ENCODE peak calls at places on chromosomes 6 and 20, in five cellular contexts. One of them, this sample, is unnamed.
A peak's percentile ranks its signal among the peaks of the same experiment; 100 is the strongest.

GRCh38 chr20:62893700-62894099 is 32.1 kb upstream of the TCFL5 start:
- DNase-seq in choroid plexus epithelial cell: no peak
- DNase-seq in CD14-positive monocyte: no peak
- DNase-seq in nephron progenitor cell: no peak
- DNase-seq in cardiac fibroblast: no peak
- DNase-seq in this sample: no peak

GRCh38 chr20:63163596-63164560 is 52.1 kb downstream of the YTHDF1 start:
- DNase-seq in choroid plexus epithelial cell: no peak
- DNase-seq in CD14-positive monocyte: no peak
- DNase-seq in nephron progenitor cell: no peak
- DNase-seq in cardiac fibroblast: no peak
- DNase-seq in this sample: no peak

GRCh38 chr6:79369026-79369425 is 134.5 kb upstream of the HMGN3 start:
- DNase-seq in choroid plexus epithelial cell: no peak
- DNase-seq in CD14-positive monocyte: no peak
- DNase-seq in nephron progenitor cell: no peak
- DNase-seq in cardiac fibroblast: no peak
- DNase-seq in this sample: no peak

GRCh38 chr6:106967936-106968555 is 6.5 kb downstream of the CD24 start:
- DNase-seq in choroid plexus epithelial cell: no peak
- DNase-seq in CD14-positive monocyte: no peak
- DNase-seq in nephron progenitor cell: no peak
- DNase-seq in cardiac fibroblast: no peak
- DNase-seq in this sample: no peak

GRCh38 chr6:134420638-134421181 is 102.8 kb upstream of the SGK1 start:
- DNase-seq in choroid plexus epithelial cell: peak; percentile 62
- DNase-seq in CD14-positive monocyte: peak; percentile 59
- DNase-seq in nephron progenitor cell: no peak
- DNase-seq in cardiac fibroblast: peak; percentile 86
- DNase-seq in this sample: no peak

GRCh38 chr6:47362857-47363461 is 53.3 kb upstream of the TNFRSF21 start:
- DNase-seq in choroid plexus epithelial cell: no peak
- DNase-seq in CD14-positive monocyte: no peak
- DNase-seq in nephron progenitor cell: no peak
- DNase-seq in cardiac fibroblast: no peak
- DNase-seq in this sample: no peak

GRCh38 chr20:5268449-5268848 is 48.3 kb downstream of the PROKR2 start:
- DNase-seq in choroid plexus epithelial cell: no peak
- DNase-seq in CD14-positive monocyte: no peak
- DNase-seq in nephron progenitor cell: no peak
- DNase-seq in cardiac fibroblast: no peak
- DNase-seq in this sample: no peak

GRCh38 chr6:104396077-104396476 is 463.6 kb downstream of the HACE1 start:
- DNase-seq in choroid plexus epithelial cell: no peak
- DNase-seq in CD14-positive monocyte: no peak
- DNase-seq in nephron progenitor cell: no peak
- DNase-seq in cardiac fibroblast: no peak
- DNase-seq in this sample: no peak

GRCh38 chr20:57439432-57439831 is 48.2 kb downstream of the RBM38 start:
- DNase-seq in choroid plexus epithelial cell: no peak
- DNase-seq in CD14-positive monocyte: no peak
- DNase-seq in nephron progenitor cell: peak; percentile 46
- DNase-seq in cardiac fibroblast: no peak
- DNase-seq in this sample: no peak

GRCh38 chr20:62156592-62157386 is 13.2 kb downstream of the SS18L1 start:
- DNase-seq in choroid plexus epithelial cell: peak; percentile 51
- DNase-seq in CD14-positive monocyte: peak; percentile 72
- DNase-seq in nephron progenitor cell: peak; percentile 85
- DNase-seq in cardiac fibroblast: peak; percentile 44
- DNase-seq in this sample: peak; percentile 86

GRCh38 chr6:117960906-117961700 is 54.0 kb downstream of the SLC35F1 start:
- DNase-seq in choroid plexus epithelial cell: no peak
- DNase-seq in CD14-positive monocyte: no peak
- DNase-seq in nephron progenitor cell: no peak
- DNase-seq in cardiac fibroblast: no peak
- DNase-seq in this sample: no peak

GRCh38 chr20:32021091-32021490 is 10.9 kb downstream of the CCM2L start:
- DNase-seq in choroid plexus epithelial cell: no peak
- DNase-seq in CD14-positive monocyte: no peak
- DNase-seq in nephron progenitor cell: no peak
- DNase-seq in cardiac fibroblast: no peak
- DNase-seq in this sample: no peak

GRCh38 chr6:31158863-31159855 is 770 bp downstream of the TCF19 start:
- DNase-seq in choroid plexus epithelial cell: no peak
- DNase-seq in CD14-positive monocyte: no peak
- DNase-seq in nephron progenitor cell: peak; percentile 37
- DNase-seq in cardiac fibroblast: peak; percentile 36
- DNase-seq in this sample: no peak

GRCh38 chr20:43844778-43845614 is 69.7 kb upstream of the TOX2 start:
- DNase-seq in choroid plexus epithelial cell: peak; percentile 86
- DNase-seq in CD14-positive monocyte: no peak
- DNase-seq in nephron progenitor cell: no peak
- DNase-seq in cardiac fibroblast: peak; percentile 95
- DNase-seq in this sample: no peak

GRCh38 chr6:129765008-129765407 is 55.0 kb upstream of the ARHGAP18 start:
- DNase-seq in choroid plexus epithelial cell: no peak
- DNase-seq in CD14-positive monocyte: no peak
- DNase-seq in nephron progenitor cell: no peak
- DNase-seq in cardiac fibroblast: no peak
- DNase-seq in this sample: no peak

GRCh38 chr6:33029297-33030184 is 20.1 kb upstream of the HLA-DOA start:
- DNase-seq in choroid plexus epithelial cell: peak; percentile 49
- DNase-seq in CD14-positive monocyte: peak; percentile 88
- DNase-seq in nephron progenitor cell: no peak
- DNase-seq in cardiac fibroblast: no peak
- DNase-seq in this sample: no peak

GRCh38 chr6:161434921-161435411 is 161.1 kb upstream of the AGPAT4 start:
- DNase-seq in choroid plexus epithelial cell: peak; percentile 99
- DNase-seq in CD14-positive monocyte: no peak
- DNase-seq in nephron progenitor cell: no peak
- DNase-seq in cardiac fibroblast: peak; percentile 97
- DNase-seq in this sample: no peak

GRCh38 chr6:145895802-145896201 is 68.4 kb downstream of the SHPRH start:
- DNase-seq in choroid plexus epithelial cell: peak; percentile 56
- DNase-seq in CD14-positive monocyte: no peak
- DNase-seq in nephron progenitor cell: no peak
- DNase-seq in cardiac fibroblast: peak; percentile 48
- DNase-seq in this sample: no peak

GRCh38 chr20:46619445-46619844 is 31.8 kb downstream of the SLC13A3 start:
- DNase-seq in choroid plexus epithelial cell: peak; percentile 22
- DNase-seq in CD14-positive monocyte: no peak
- DNase-seq in nephron progenitor cell: no peak
- DNase-seq in cardiac fibroblast: no peak
- DNase-seq in this sample: no peak

GRCh38 chr6:16508959-16509358 is 252.3 kb downstream of the ATXN1 start:
- DNase-seq in choroid plexus epithelial cell: no peak
- DNase-seq in CD14-positive monocyte: no peak
- DNase-seq in nephron progenitor cell: no peak
- DNase-seq in cardiac fibroblast: no peak
- DNase-seq in this sample: no peak

GRCh38 chr20:47727170-47727880 is 58.0 kb downstream of the SULF2 start:
- DNase-seq in choroid plexus epithelial cell: no peak
- DNase-seq in CD14-positive monocyte: peak; percentile 99
- DNase-seq in nephron progenitor cell: no peak
- DNase-seq in cardiac fibroblast: no peak
- DNase-seq in this sample: no peak

GRCh38 chr20:33875534-33876026 is 64.4 kb downstream of the CHMP4B start:
- DNase-seq in choroid plexus epithelial cell: no peak
- DNase-seq in CD14-positive monocyte: no peak
- DNase-seq in nephron progenitor cell: no peak
- DNase-seq in cardiac fibroblast: no peak
- DNase-seq in this sample: no peak

GRCh38 chr20:62776692-62777527 is 19.4 kb upstream of the MRGBP start:
- DNase-seq in choroid plexus epithelial cell: no peak
- DNase-seq in CD14-positive monocyte: no peak
- DNase-seq in nephron progenitor cell: no peak
- DNase-seq in cardiac fibroblast: peak; percentile 19
- DNase-seq in this sample: no peak

GRCh38 chr6:14944593-14944992 is 301.3 kb upstream of the JARID2 start:
- DNase-seq in choroid plexus epithelial cell: peak; percentile 10
- DNase-seq in CD14-positive monocyte: no peak
- DNase-seq in nephron progenitor cell: no peak
- DNase-seq in cardiac fibroblast: peak; percentile 36
- DNase-seq in this sample: no peak

GRCh38 chr6:44471271-44471981 is 83.9 kb downstream of the CDC5L start:
- DNase-seq in choroid plexus epithelial cell: no peak
- DNase-seq in CD14-positive monocyte: no peak
- DNase-seq in nephron progenitor cell: no peak
- DNase-seq in cardiac fibroblast: no peak
- DNase-seq in this sample: no peak

GRCh38 chr6:129369737-129370136 is 340.2 kb downstream of the ARHGAP18 start:
- DNase-seq in choroid plexus epithelial cell: no peak
- DNase-seq in CD14-positive monocyte: no peak
- DNase-seq in nephron progenitor cell: no peak
- DNase-seq in cardiac fibroblast: peak; percentile 2
- DNase-seq in this sample: no peak

GRCh38 chr6:14280006-14280510 is 162.5 kb downstream of the CD83 start:
- DNase-seq in choroid plexus epithelial cell: no peak
- DNase-seq in CD14-positive monocyte: no peak
- DNase-seq in nephron progenitor cell: no peak
- DNase-seq in cardiac fibroblast: no peak
- DNase-seq in this sample: no peak

GRCh38 chr20:33418033-33418432 is 16.7 kb upstream of the CDK5RAP1 start:
- DNase-seq in choroid plexus epithelial cell: no peak
- DNase-seq in CD14-positive monocyte: no peak
- DNase-seq in nephron progenitor cell: no peak
- DNase-seq in cardiac fibroblast: no peak
- DNase-seq in this sample: no peak

DNA sequence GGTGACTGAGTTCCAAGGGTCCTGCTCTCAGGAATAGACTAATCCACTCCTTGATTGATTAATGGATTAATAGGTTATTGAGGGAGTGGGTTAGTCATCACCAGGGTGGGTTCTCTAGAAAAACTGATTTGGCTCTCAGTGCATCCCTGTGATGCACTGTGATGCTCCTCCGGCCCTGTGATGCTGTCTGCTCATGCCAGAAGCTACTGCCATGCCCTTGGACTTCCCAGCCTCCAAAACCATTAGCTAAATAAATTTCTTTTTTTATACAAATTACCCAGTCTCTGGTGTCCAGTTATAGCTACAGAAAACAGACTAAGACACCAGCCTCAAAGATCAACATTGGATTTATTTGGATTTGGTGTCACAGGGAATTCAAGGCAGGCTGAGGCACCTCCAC is 40.4 kb upstream of the CST7 start:
- DNase-seq in choroid plexus epithelial cell: no peak
- DNase-seq in CD14-positive monocyte: no peak
- DNase-seq in nephron progenitor cell: no peak
- DNase-seq in cardiac fibroblast: no peak
- DNase-seq in this sample: no peak
- TF ChIP-seq CTCF in choroid plexus epithelial cell: no peak
- TF ChIP-seq CTCF in CD14-positive monocyte: no peak
- TF ChIP-seq CTCF in nephron progenitor cell: no peak
- TF ChIP-seq CTCF in cardiac fibroblast: no peak
- TF ChIP-seq CTCF in this sample: no peak

GRCh38 chr6:112269979-112270378 is 15.6 kb upstream of the LAMA4 start:
- DNase-seq in choroid plexus epithelial cell: no peak
- DNase-seq in CD14-positive monocyte: no peak
- DNase-seq in nephron progenitor cell: no peak
- DNase-seq in cardiac fibroblast: no peak
- DNase-seq in this sample: no peak

GRCh38 chr6:112268628-112269027 is 14.3 kb upstream of the LAMA4 start:
- DNase-seq in choroid plexus epithelial cell: no peak
- DNase-seq in CD14-positive monocyte: no peak
- DNase-seq in nephron progenitor cell: no peak
- DNase-seq in cardiac fibroblast: no peak
- DNase-seq in this sample: no peak

GRCh38 chr6:112268011-112268410 is 13.6 kb upstream of the LAMA4 start:
- DNase-seq in choroid plexus epithelial cell: no peak
- DNase-seq in CD14-positive monocyte: no peak
- DNase-seq in nephron progenitor cell: no peak
- DNase-seq in cardiac fibroblast: no peak
- DNase-seq in this sample: no peak

GRCh38 chr6:112270756-112271155 is 16.4 kb upstream of the LAMA4 start:
- DNase-seq in choroid plexus epithelial cell: no peak
- DNase-seq in CD14-positive monocyte: no peak
- DNase-seq in nephron progenitor cell: no peak
- DNase-seq in cardiac fibroblast: no peak
- DNase-seq in this sample: no peak

GRCh38 chr6:112269165-112269564 is 14.8 kb upstream of the LAMA4 start:
- DNase-seq in choroid plexus epithelial cell: peak; percentile 62
- DNase-seq in CD14-positive monocyte: no peak
- DNase-seq in nephron progenitor cell: no peak
- DNase-seq in cardiac fibroblast: peak; percentile 68
- DNase-seq in this sample: peak; percentile 7
- TF ChIP-seq CTCF in choroid plexus epithelial cell: peak; percentile 64
- TF ChIP-seq CTCF in CD14-positive monocyte: no peak
- TF ChIP-seq CTCF in nephron progenitor cell: no peak
- TF ChIP-seq CTCF in cardiac fibroblast: peak; percentile 63
- TF ChIP-seq CTCF in this sample: no peak

GRCh38 chr6:52588087-52588709 is 11.3 kb upstream of the TRAM2 start:
- DNase-seq in choroid plexus epithelial cell: no peak
- DNase-seq in CD14-positive monocyte: no peak
- DNase-seq in nephron progenitor cell: no peak
- DNase-seq in cardiac fibroblast: no peak
- DNase-seq in this sample: no peak
- TF ChIP-seq CTCF in choroid plexus epithelial cell: no peak
- TF ChIP-seq CTCF in CD14-positive monocyte: no peak
- TF ChIP-seq CTCF in nephron progenitor cell: no peak
- TF ChIP-seq CTCF in cardiac fibroblast: no peak
- TF ChIP-seq CTCF in this sample: no peak

DNA sequence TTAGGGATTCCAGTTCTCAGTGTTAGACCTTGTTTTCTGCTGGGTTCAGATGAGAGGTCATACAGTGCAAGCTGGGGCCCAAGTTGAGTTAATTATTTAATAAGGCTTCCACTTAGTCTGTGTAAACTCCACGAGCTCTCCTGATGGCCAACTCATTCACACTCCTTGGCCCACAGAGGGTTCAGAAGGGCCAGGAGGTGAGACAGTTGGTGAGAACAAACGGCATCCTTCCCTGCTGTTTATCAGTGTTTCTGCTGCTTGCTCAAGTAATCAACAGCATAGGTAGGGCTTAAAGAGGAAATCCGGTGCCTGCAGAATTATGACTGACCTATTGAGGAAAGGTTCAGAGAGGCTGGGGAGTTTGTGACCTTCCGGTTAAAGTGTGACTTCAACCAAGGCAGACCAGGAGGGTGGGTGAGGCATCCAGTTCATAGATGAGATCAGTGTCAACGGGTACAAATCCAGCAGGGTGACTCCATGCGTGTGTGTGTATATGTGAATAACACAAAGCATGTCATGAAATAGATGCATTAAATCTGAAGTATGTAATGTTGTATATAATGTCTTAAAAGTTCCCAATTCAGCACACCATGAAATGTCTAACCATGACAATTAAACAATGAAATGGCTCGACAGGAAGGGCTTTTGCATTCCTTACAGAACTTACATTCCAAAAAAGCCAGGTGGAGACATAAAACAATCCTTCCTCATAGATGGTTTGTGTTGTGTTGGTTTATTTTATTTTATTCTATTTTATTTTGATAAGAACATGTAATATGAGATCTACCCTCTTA is 37.4 kb upstream of the BCAS1 start:
- DNase-seq in choroid plexus epithelial cell: no peak
- DNase-seq in CD14-positive monocyte: no peak
- DNase-seq in nephron progenitor cell: no peak
- DNase-seq in cardiac fibroblast: no peak
- DNase-seq in this sample: no peak
- TF ChIP-seq CTCF in choroid plexus epithelial cell: no peak
- TF ChIP-seq CTCF in CD14-positive monocyte: no peak
- TF ChIP-seq CTCF in nephron progenitor cell: no peak
- TF ChIP-seq CTCF in cardiac fibroblast: no peak
- TF ChIP-seq CTCF in this sample: no peak

GRCh38 chr20:50484271-50484976 is 25.8 kb upstream of the PTPN1 start:
- DNase-seq in choroid plexus epithelial cell: no peak
- DNase-seq in CD14-positive monocyte: no peak
- DNase-seq in nephron progenitor cell: no peak
- DNase-seq in cardiac fibroblast: no peak
- DNase-seq in this sample: no peak
- TF ChIP-seq CTCF in choroid plexus epithelial cell: no peak
- TF ChIP-seq CTCF in CD14-positive monocyte: no peak
- TF ChIP-seq CTCF in nephron progenitor cell: no peak
- TF ChIP-seq CTCF in cardiac fibroblast: no peak
- TF ChIP-seq CTCF in this sample: no peak

This sample was measured in endothelial cell.